ENCODE peak calls at places on chromosomes 13 and 19, in four cellular contexts. H is GM04504, O is HTR-8/SVneo, W is OCI-LY7. R is an unnamed sample.
A peak's percentile ranks its signal among the peaks of the same experiment; 100 is the strongest.

GRCh38 chr19:15399234-15399515 is 19.6 kb upstream of the AKAP8 start:
- DNase-seq in H (no peak), O (no peak), W (no peak), R (no peak)

GRCh38 chr13:68173111-68173510 is 943.0 kb upstream of the PCDH9 start:
- DNase-seq in H (no peak), O (no peak), W (no peak), R (peak; percentile 12)

GRCh38 chr13:20924758-20925394 is 22.3 kb upstream of the XPO4 start:
- DNase-seq in H (peak; percentile 44), O (peak; percentile 42), W (peak; percentile 81), R (peak; percentile 47)

GRCh38 chr13:58955546-58956385 is 1208.0 kb downstream of the DIAPH3 start:
- DNase-seq in H (no peak), O (no peak), W (no peak), R (no peak)

GRCh38 chr13:63979951-63980350 is 2564.3 kb upstream of the PCDH20 start:
- DNase-seq in H (no peak), O (no peak), W (no peak), R (no peak)

GRCh38 chr19:16033136-16033530 is 43.2 kb upstream of the TPM4 start:
- DNase-seq in H (no peak), O (no peak), W (no peak), R (no peak)

GRCh38 chr19:13847033-13847899 is 29.7 kb upstream of the NANOS3 start:
- DNase-seq in H (peak; percentile 86), O (peak; percentile 86), W (peak; percentile 70), R (peak; percentile 89)

GRCh38 chr19:31118292-31118925 is 230.8 kb downstream of the TSHZ3 start:
- DNase-seq in H (no peak), O (no peak), W (no peak), R (no peak)

GRCh38 chr13:48600374-48601364 is 53.1 kb upstream of the CYSLTR2 start:
- DNase-seq in H (no peak), O (peak; percentile 25), W (no peak), R (peak; percentile 41)

GRCh38 chr19:10431254-10431942 is 11.1 kb downstream of the PDE4A start:
- DNase-seq in H (no peak), O (no peak), W (no peak), R (peak; percentile 78)

GRCh38 chr19:28426110-28426901 is 786.6 kb downstream of the UQCRFS1 start:
- DNase-seq in H (no peak), O (no peak), W (no peak), R (no peak)

GRCh38 chr19:4704317-4704673 is 19.3 kb downstream of the DPP9 start:
- DNase-seq in H (no peak), O (no peak), W (no peak), R (no peak)